ENCODE peak calls at places on chromosomes 2 and 18, in four cellular contexts. X is A549, J is HepG2, V is K562. Y is an unnamed sample.

GRCh38 chr2:46275995-46276394 is 21.2 kb upstream of the EPAS1 start:
- DNase-seq in X (no peak), J (no peak), V (no peak), Y (peak)

GRCh38 chr2:200587007-200587616 is 1.3 kb downstream of the AOX1 start:
- DNase-seq in V (no peak), X (no peak), J (no peak), Y (no peak)

GRCh38 chr2:123816203-123816602 is 208.9 kb upstream of the CNTNAP5 start:
- DNase-seq in X (no peak), J (no peak), V (no peak), Y (no peak)

GRCh38 chr18:1846640-1847039 is 724.7 kb downstream of the METTL4 start:
- DNase-seq in V (no peak), J (no peak), X (no peak), Y (no peak)

GRCh38 chr2:18819566-18819965 is 230.2 kb upstream of the NT5C1B start:
- DNase-seq in J (no peak), V (no peak), X (no peak), Y (no peak)

GRCh38 chr2:201644001-201644400 is 698 bp upstream of the TMEM237 start:
- DNase-seq in X (no peak), V (no peak), J (no peak), Y (no peak)

GRCh38 chr2:8511868-8512612 is 169.8 kb upstream of the ID2 start:
- DNase-seq in X (no peak), V (peak), J (no peak), Y (no peak)

GRCh38 chr2:102238039-102238756 is 51.4 kb downstream of the IL1RL2 start:
- DNase-seq in J (no peak), V (no peak), X (peak), Y (no peak)

GRCh38 chr2:227388537-227389011 is 825 bp upstream of the SCYGR1 start:
- DNase-seq in V (no peak), X (peak), J (no peak), Y (no peak)

GRCh38 chr2:217993817-217994459 is 8.9 kb downstream of the TNS1 start:
- DNase-seq in J (peak), V (peak), X (peak), Y (peak)

GRCh38 chr2:25066455-25066854 is 24.6 kb downstream of the EFR3B start:
- DNase-seq in J (no peak), V (no peak), X (no peak), Y (no peak)

GRCh38 chr2:228535396-228535795 is 353.9 kb upstream of the SPHKAP start:
- DNase-seq in J (peak), V (no peak), X (peak), Y (no peak)

GRCh38 chr2:63853527-63854310 is 12.0 kb downstream of the UGP2 start:
- DNase-seq in J (peak), V (no peak), X (no peak), Y (no peak)

GRCh38 chr2:54555318-54555837 is 99.3 kb downstream of the SPTBN1 start:
- DNase-seq in J (peak), X (no peak), V (no peak), Y (no peak)

GRCh38 chr18:49907346-49907929 is 94.1 kb upstream of the ACAA2 start:
- DNase-seq in V (no peak), X (no peak), J (peak), Y (no peak)

GRCh38 chr18:29821544-29821943 is 1221.0 kb downstream of the DSC3 start:
- DNase-seq in V (no peak), J (no peak), X (no peak), Y (no peak)

GRCh38 chr2:15973446-15974202 is 33.3 kb downstream of the MYCN start:
- DNase-seq in X (no peak), J (no peak), V (no peak), Y (no peak)

GRCh38 chr2:1049691-1050090 is 99.0 kb downstream of the SNTG2 start:
- DNase-seq in J (no peak), V (no peak), X (no peak), Y (no peak)

GRCh38 chr2:232942831-232943230 is 70.2 kb downstream of the NGEF start:
- DNase-seq in X (no peak), V (no peak), J (no peak), Y (no peak)

GRCh38 chr18:51068111-51068510 is 38.1 kb downstream of the SMAD4 start:
- DNase-seq in J (no peak), X (no peak), V (no peak), Y (no peak)

GRCh38 chr18:79625195-79625923 is 54.2 kb upstream of the CTDP1 start:
- DNase-seq in V (no peak), X (no peak), J (no peak), Y (no peak)

GRCh38 chr2:224523626-224524577 is 61.3 kb downstream of the CUL3 start:
- DNase-seq in J (no peak), V (no peak), X (no peak), Y (no peak)

GRCh38 chr2:97742381-97742847 is 29.0 kb downstream of the ZAP70 start:
- DNase-seq in J (no peak), X (no peak), V (no peak), Y (no peak)

GRCh38 chr2:82089518-82089917 is 1785.0 kb upstream of the LRRTM1 start:
- DNase-seq in J (no peak), X (no peak), V (no peak), Y (no peak)

GRCh38 chr2:239018291-239019192 is 170.7 kb downstream of the TWIST2 start:
- DNase-seq in V (no peak), X (no peak), J (no peak), Y (no peak)

GRCh38 chr18:51621103-51621969 is 423.9 kb upstream of the MEX3C start:
- DNase-seq in J (peak), X (peak), V (peak), Y (peak)

GRCh38 chr18:45801396-45802004 is 24.0 kb upstream of the SIGLEC15 start:
- DNase-seq in J (no peak), X (no peak), V (no peak), Y (no peak)
- TF ChIP-seq HMGXB4 in J (no peak), X (no peak), V (no peak), Y (no peak)

DNA sequence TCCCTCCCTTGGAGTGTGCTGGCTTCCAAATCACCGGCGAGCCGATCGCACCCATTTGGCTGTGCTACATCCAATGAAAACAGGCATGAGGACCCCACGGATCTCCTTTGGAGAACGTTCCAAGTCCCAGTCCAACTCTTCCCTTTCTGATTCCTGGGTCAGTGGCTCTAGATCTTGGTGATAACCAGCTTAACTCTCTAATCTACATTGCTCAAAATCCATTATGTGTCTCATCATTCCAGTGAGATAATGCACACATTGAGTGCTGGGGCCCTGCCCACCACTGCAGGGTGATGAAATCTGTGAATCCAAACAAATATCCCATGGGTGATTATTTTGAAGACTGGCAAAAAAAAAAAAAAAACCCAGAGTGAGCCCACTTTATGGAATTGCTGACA is 232.7 kb upstream of the COPS8 start:
- DNase-seq in J (no peak), X (no peak), V (no peak), Y (no peak)
- TF ChIP-seq HMGXB4 in J (no peak), X (no peak), V (no peak), Y (no peak)

GRCh38 chr18:48213791-48214190 is 195.4 kb downstream of the ZBTB7C start:
- DNase-seq in V (no peak), X (no peak), J (no peak), Y (no peak)
- TF ChIP-seq HMGXB4 in V (no peak), X (no peak), J (no peak), Y (no peak)

GRCh38 chr2:48282281-48282680 is 247.7 kb upstream of the STON1 start:
- DNase-seq in X (no peak), V (no peak), J (no peak), Y (no peak)
- TF ChIP-seq HMGXB4 in X (no peak), V (no peak), J (no peak), Y (no peak)

Y was measured in WTC11.